ENCODE peak calls at places on chromosomes 13 and 19, in five cellular contexts. E is aorta; S is activated T-cell treated with anti-CD3 and anti-CD28 coated beads, Interleukin-2, amount 50 U/mL, for 48 hours; A is ELR; H is H9. J is an unnamed sample.
A peak's percentile ranks its signal among the peaks of the same experiment; 100 is the strongest.

GRCh38 chr19:53082929-53083328 is 20.3 kb downstream of the ZNF160 start:
- DNase-seq in H (no peak), S (no peak), E (no peak), A (no peak), J (no peak)

GRCh38 chr13:43884221-43884620 is 4.5 kb downstream of the LACC1 start:
- DNase-seq in A (no peak), H (no peak), E (no peak), S (no peak), J (peak; percentile 27)

GRCh38 chr19:32318884-32319520 is 26.4 kb upstream of the ZNF507 start:
- DNase-seq in E (no peak), A (peak; percentile 42), S (peak; percentile 24), H (peak; percentile 80), J (peak; percentile 20)

GRCh38 chr19:33795370-33796163 is 1.1 kb upstream of the KCTD15 start:
- DNase-seq in S (peak; percentile 75), H (peak; percentile 88), A (peak; percentile 72), E (peak; percentile 93), J (peak; percentile 91)

GRCh38 chr19:18282021-18282787 is 782 bp upstream of the JUND start:
- DNase-seq in S (peak; percentile 69), E (no peak), H (no peak), A (peak; percentile 72), J (no peak)

GRCh38 chr13:92657565-92657964 is 569.0 kb upstream of the GPC6 start:
- DNase-seq in S (no peak), E (no peak), A (no peak), H (no peak), J (no peak)

GRCh38 chr13:113813749-113814434 is 50.0 kb downstream of the GAS6 start:
- DNase-seq in H (no peak), S (no peak), E (no peak), A (no peak), J (no peak)

GRCh38 chr13:50798923-50799322 is 44.6 kb downstream of the DLEU7 start:
- DNase-seq in E (no peak), S (no peak), A (peak; percentile 31), H (no peak), J (peak; percentile 18)

GRCh38 chr13:48500652-48501197 is 32.2 kb downstream of the RCBTB2 start:
- DNase-seq in S (no peak), H (no peak), E (no peak), A (peak; percentile 85), J (peak; percentile 88)

GRCh38 chr13:57569981-57570380 is 61.6 kb upstream of the PCDH17 start:
- DNase-seq in H (no peak), E (no peak), S (no peak), A (no peak), J (no peak)

GRCh38 chr13:93098972-93099371 is 127.6 kb upstream of the GPC6 start:
- DNase-seq in H (no peak), E (no peak), S (no peak), A (no peak), J (no peak)

GRCh38 chr19:3556978-3557460 is 367 bp downstream of the MFSD12 start:
- DNase-seq in H (peak; percentile 33), A (peak; percentile 82), E (no peak), S (peak; percentile 81), J (peak; percentile 59)

GRCh38 chr19:35341006-35341405 is 6.7 kb upstream of the FFAR1 start:
- DNase-seq in E (peak; percentile 75), S (no peak), A (no peak), H (no peak), J (no peak)

GRCh38 chr13:114146629-114147028 is 14.2 kb upstream of the RASA3 start:
- DNase-seq in H (no peak), A (peak; percentile 29), S (no peak), E (peak; percentile 70), J (peak; percentile 18)

GRCh38 chr19:30649934-30650614 is 277.9 kb downstream of the ZNF536 start:
- DNase-seq in E (peak; percentile 24), S (peak; percentile 35), A (peak; percentile 58), H (no peak), J (peak; percentile 45)

GRCh38 chr19:10421240-10421948 is 1.1 kb downstream of the PDE4A start:
- DNase-seq in E (no peak), H (no peak), S (peak; percentile 61), A (no peak), J (no peak)

GRCh38 chr13:105232403-105232802 is 1303.1 kb downstream of the EFNB2 start:
- DNase-seq in S (no peak), A (no peak), E (no peak), H (no peak), J (peak; percentile 17)

GRCh38 chr19:18717601-18718000 is 34.1 kb downstream of the CRTC1 start:
- DNase-seq in S (no peak), E (no peak), A (no peak), H (peak; percentile 28), J (no peak)

GRCh38 chr19:862529-863304 is 3.3 kb downstream of the CFD start:
- DNase-seq in A (peak; percentile 67), S (peak; percentile 89), H (peak; percentile 92), E (peak; percentile 89), J (peak; percentile 70)